ENCODE peak calls at places on chromosomes 5 and 9, in nine cellular contexts. Q, C, U, N, L, S, G, M and Z are unnamed samples.

GRCh38 chr9:76619645-76620044 is 144.6 kb upstream of the PCA3 start:
- DNase-seq in M (no peak), G (no peak), U (no peak), L (no peak), Q (no peak), C (no peak), N (no peak), S (no peak), Z (no peak)

GRCh38 chr5:179224741-179225140 is 120.5 kb downstream of the ADAMTS2 start:
- DNase-seq in Q (no peak), C (no peak), U (no peak), N (no peak), M (no peak), L (no peak), S (no peak), G (no peak), Z (no peak)

GRCh38 chr9:89408628-89409101 is 89.2 kb downstream of the SEMA4D start:
- DNase-seq in U (peak; percentile 62), N (peak; percentile 70), C (no peak), G (peak; percentile 78), S (no peak), M (peak; percentile 56), L (no peak), Q (no peak), Z (no peak)

GRCh38 chr9:2041736-2042135 is 26.6 kb downstream of the SMARCA2 start:
- DNase-seq in N (no peak), M (no peak), C (no peak), G (no peak), Q (no peak), U (no peak), S (no peak), L (no peak), Z (no peak)

GRCh38 chr5:150593593-150593992 is 46.9 kb upstream of the SYNPO start:
- DNase-seq in L (no peak), U (no peak), C (no peak), N (no peak), Q (no peak), G (no peak), S (no peak), M (no peak), Z (no peak)

GRCh38 chr5:95823738-95824609 is 1.4 kb upstream of the GLRX start:
- DNase-seq in C (peak; percentile 86), Q (peak; percentile 91), M (peak; percentile 87), L (no peak), U (peak; percentile 93), N (peak; percentile 68), G (peak; percentile 83), S (no peak), Z (peak; percentile 38)

GRCh38 chr5:57665146-57665936 is 182.7 kb upstream of the ACTBL2 start:
- DNase-seq in M (no peak), S (no peak), G (no peak), L (no peak), Q (no peak), C (no peak), N (no peak), U (no peak), Z (no peak)

GRCh38 chr5:125083932-125084331 is 337.5 kb upstream of the ZNF608 start:
- DNase-seq in N (no peak), G (no peak), L (no peak), Q (peak; percentile 19), U (peak; percentile 57), S (no peak), C (no peak), M (no peak), Z (no peak)

GRCh38 chr5:59685806-59686205 is 207.7 kb downstream of the PDE4D start:
- DNase-seq in Q (no peak), G (no peak), N (no peak), L (no peak), C (no peak), S (no peak), M (no peak), U (no peak), Z (no peak)

GRCh38 chr5:167233507-167233906 is 1057.9 kb upstream of the WWC1 start:
- DNase-seq in U (no peak), N (no peak), C (no peak), Q (no peak), G (no peak), M (no peak), L (no peak), S (no peak), Z (no peak)

GRCh38 chr5:57779383-57780223 is 297.0 kb upstream of the ACTBL2 start:
- DNase-seq in L (no peak), S (peak; percentile 69), G (peak; percentile 37), C (peak; percentile 82), U (peak; percentile 87), M (peak; percentile 86), Q (peak; percentile 81), N (peak; percentile 19), Z (peak; percentile 83)

GRCh38 chr5:71482132-71482531 is 26.7 kb downstream of the BDP1 start:
- DNase-seq in Q (peak; percentile 56), N (no peak), L (no peak), U (peak; percentile 37), C (no peak), S (no peak), M (peak; percentile 53), G (no peak), Z (no peak)

GRCh38 chr5:141475625-141476131 is at the start of gene PCDHGC3:
- DNase-seq in M (peak; percentile 96), N (peak; percentile 55), U (peak; percentile 96), Q (peak; percentile 95), G (peak; percentile 69), L (no peak), C (peak; percentile 95), S (peak; percentile 88), Z (peak; percentile 65)

GRCh38 chr5:96332535-96333396 is 100.3 kb downstream of the PCSK1 start:
- DNase-seq in C (no peak), M (no peak), L (no peak), U (no peak), G (no peak), S (no peak), N (no peak), Q (no peak), Z (no peak)

GRCh38 chr9:692636-693459 is 148.6 kb upstream of the DMRT1 start:
- DNase-seq in N (no peak), U (peak; percentile 52), S (no peak), L (no peak), G (no peak), Q (peak; percentile 46), C (peak; percentile 43), M (peak; percentile 47), Z (peak; percentile 79)

GRCh38 chr9:85569988-85570387 is 171.8 kb downstream of the AGTPBP1 start:
- DNase-seq in Q (peak; percentile 55), G (no peak), S (no peak), M (peak; percentile 18), U (no peak), C (no peak), N (no peak), L (no peak), Z (peak; percentile 4)

GRCh38 chr9:2639786-2640185 is 18.2 kb downstream of the VLDLR start:
- DNase-seq in L (no peak), Q (no peak), S (no peak), N (no peak), U (no peak), M (no peak), G (no peak), C (no peak), Z (no peak)

GRCh38 chr5:14212838-14213237 is 69.7 kb downstream of the TRIO start:
- DNase-seq in Q (no peak), L (no peak), G (no peak), S (no peak), M (no peak), U (peak; percentile 38), C (no peak), N (no peak), Z (no peak)

GRCh38 chr9:129739432-129739831 is 13.4 kb downstream of the PTGES start:
- DNase-seq in S (no peak), L (no peak), U (no peak), M (no peak), C (no peak), N (no peak), G (no peak), Q (no peak), Z (no peak)

GRCh38 chr5:108707145-108707544 is 40.6 kb upstream of the FER start:
- DNase-seq in L (no peak), C (no peak), Q (no peak), U (no peak), N (no peak), M (no peak), S (no peak), G (no peak), Z (no peak)

GRCh38 chr5:27474054-27474323 is 435.6 kb upstream of the CDH9 start:
- DNase-seq in Q (no peak), L (no peak), S (no peak), G (no peak), N (no peak), U (no peak), C (no peak), M (no peak), Z (peak; percentile 39)

GRCh38 chr9:91320299-91320698 is 41.4 kb downstream of the AUH start:
- DNase-seq in C (no peak), M (no peak), U (no peak), S (no peak), Q (no peak), N (no peak), L (no peak), G (no peak), Z (no peak)

GRCh38 chr5:159682623-159683022 is 233.7 kb upstream of the ADRA1B start:
- DNase-seq in C (no peak), L (no peak), Q (no peak), N (no peak), U (no peak), S (no peak), M (no peak), G (peak; percentile 15), Z (peak; percentile 48)

GRCh38 chr5:127746756-127747155 is 43.6 kb downstream of the CCDC192 start:
- DNase-seq in C (peak; percentile 25), L (no peak), M (no peak), Q (no peak), N (no peak), G (no peak), U (peak; percentile 9), S (no peak), Z (peak; percentile 57)

GRCh38 chr9:74887041-74887980 is at the start of gene TRPM6:
- DNase-seq in L (no peak), M (peak; percentile 89), N (peak; percentile 21), C (peak; percentile 64), S (peak; percentile 74), G (peak; percentile 43), Q (peak; percentile 38), U (peak; percentile 71), Z (peak; percentile 70)

GRCh38 chr5:169706758-169707450 is 69.8 kb downstream of the DOCK2 start:
- DNase-seq in S (peak; percentile 10), G (peak; percentile 7), Q (peak; percentile 50), M (peak; percentile 55), N (no peak), U (peak; percentile 88), L (no peak), C (peak; percentile 88), Z (peak; percentile 25)

GRCh38 chr9:120911295-120911843 is 15.2 kb downstream of the TRAF1 start:
- DNase-seq in G (no peak), S (no peak), N (no peak), Q (no peak), M (no peak), L (no peak), C (no peak), U (no peak), Z (no peak)

GRCh38 chr9:126052791-126053190 is 273.8 kb upstream of the MVB12B start:
- DNase-seq in S (no peak), G (no peak), C (no peak), U (no peak), L (no peak), Q (no peak), M (no peak), N (no peak), Z (no peak)

GRCh38 chr5:60835554-60835953 is 8.5 kb downstream of the ELOVL7 start:
- DNase-seq in Q (peak; percentile 13), N (no peak), M (no peak), C (peak; percentile 9), G (no peak), U (peak; percentile 37), L (no peak), S (no peak), Z (no peak)